ENCODE peak calls at places on chromosome 19, in eight cellular contexts. D is mucosa of descending colon, J is stomach, H is breast epithelium, E is osteocyte, U is nephron progenitor cell, A is GM06990, Y is fibroblast of pulmonary artery. Q is an unnamed sample.

GRCh38 chr19:38425810-38426466 is at the start of gene RASGRP4:
- DNase-seq in Y (no peak), U (peak), E (no peak), D (peak), H (no peak), A (peak), J (no peak), Q (peak)

GRCh38 chr19:14006766-14007562 is 844 bp upstream of the RFX1 start:
- DNase-seq in U (peak), E (peak), D (no peak), J (no peak), Y (no peak), A (no peak), H (no peak), Q (no peak)

GRCh38 chr19:29992233-29992867 is 50.3 kb downstream of the URI1 start:
- DNase-seq in A (no peak), U (no peak), J (no peak), H (no peak), E (no peak), Y (no peak), D (no peak), Q (no peak)

GRCh38 chr19:45515081-45515624 is 7.9 kb downstream of the VASP start:
- DNase-seq in E (no peak), H (no peak), Y (no peak), J (no peak), D (peak), A (peak), U (no peak), Q (peak)

GRCh38 chr19:33392341-33393285 is 19.1 kb downstream of the CEBPG start:
- DNase-seq in J (peak), D (peak), U (no peak), H (no peak), E (no peak), Y (no peak), A (no peak), Q (peak)

GRCh38 chr19:35171730-35172129 is 17.2 kb downstream of the FXYD5 start:
- DNase-seq in D (no peak), J (no peak), A (no peak), H (no peak), Y (no peak), U (no peak), E (peak), Q (no peak)

GRCh38 chr19:58097783-58098681 is at the start of gene ZSCAN18:
- DNase-seq in A (peak), J (peak), D (peak), U (peak), Y (peak), H (peak), E (peak), Q (peak)

GRCh38 chr19:52991484-52991883 is 22.2 kb upstream of the ERVV-1 start:
- DNase-seq in U (no peak), J (no peak), Y (peak), E (no peak), D (no peak), A (no peak), H (no peak), Q (no peak)

GRCh38 chr19:5621945-5622464 is 571 bp downstream of the SAFB2 start:
- DNase-seq in D (peak), U (peak), H (peak), Y (no peak), A (no peak), E (no peak), J (no peak), Q (no peak)

DNA sequence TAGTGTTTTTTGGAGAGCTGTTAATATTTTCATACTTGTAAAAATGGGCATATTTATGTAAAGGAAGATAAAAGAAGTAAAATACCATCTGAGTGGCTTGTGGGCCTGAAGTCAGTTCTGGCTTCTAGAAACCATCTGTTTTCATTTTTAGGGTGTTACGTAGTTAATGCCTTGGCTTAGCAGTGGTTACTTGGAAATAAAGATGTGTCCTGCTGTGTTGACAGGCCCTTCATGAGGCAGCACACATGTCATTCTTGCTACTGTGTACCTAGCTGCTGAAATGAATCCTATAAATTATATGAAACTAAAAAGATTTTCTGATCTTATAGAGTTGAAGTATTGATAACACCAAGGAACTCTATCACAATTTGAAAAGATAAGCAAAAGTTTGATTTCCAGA is 16.0 kb downstream of the ILF3 start:
- DNase-seq in J (no peak), E (no peak), A (no peak), H (no peak), U (no peak), D (no peak), Y (no peak), Q (no peak)
- TF ChIP-seq CTCF in J (no peak), E (no peak), A (no peak), H (no peak), U (no peak), D (no peak), Y (no peak), Q (no peak)

GRCh38 chr19:17484520-17485180 is 14.3 kb downstream of the SLC27A1 start:
- DNase-seq in E (no peak), Y (no peak), J (no peak), U (no peak), H (no peak), D (no peak), A (no peak), Q (no peak)

GRCh38 chr19:17486545-17486944 is 16.2 kb downstream of the SLC27A1 start:
- DNase-seq in D (no peak), E (no peak), J (no peak), U (no peak), Y (no peak), A (no peak), H (no peak), Q (no peak)

GRCh38 chr19:17483605-17484002 is 13.3 kb downstream of the SLC27A1 start:
- DNase-seq in A (no peak), U (no peak), E (no peak), D (no peak), Y (no peak), J (no peak), H (no peak), Q (no peak)

GRCh38 chr19:17481986-17482385 is 11.7 kb downstream of the SLC27A1 start:
- DNase-seq in A (no peak), D (no peak), H (no peak), E (no peak), U (no peak), Y (no peak), J (no peak), Q (no peak)

DNA sequence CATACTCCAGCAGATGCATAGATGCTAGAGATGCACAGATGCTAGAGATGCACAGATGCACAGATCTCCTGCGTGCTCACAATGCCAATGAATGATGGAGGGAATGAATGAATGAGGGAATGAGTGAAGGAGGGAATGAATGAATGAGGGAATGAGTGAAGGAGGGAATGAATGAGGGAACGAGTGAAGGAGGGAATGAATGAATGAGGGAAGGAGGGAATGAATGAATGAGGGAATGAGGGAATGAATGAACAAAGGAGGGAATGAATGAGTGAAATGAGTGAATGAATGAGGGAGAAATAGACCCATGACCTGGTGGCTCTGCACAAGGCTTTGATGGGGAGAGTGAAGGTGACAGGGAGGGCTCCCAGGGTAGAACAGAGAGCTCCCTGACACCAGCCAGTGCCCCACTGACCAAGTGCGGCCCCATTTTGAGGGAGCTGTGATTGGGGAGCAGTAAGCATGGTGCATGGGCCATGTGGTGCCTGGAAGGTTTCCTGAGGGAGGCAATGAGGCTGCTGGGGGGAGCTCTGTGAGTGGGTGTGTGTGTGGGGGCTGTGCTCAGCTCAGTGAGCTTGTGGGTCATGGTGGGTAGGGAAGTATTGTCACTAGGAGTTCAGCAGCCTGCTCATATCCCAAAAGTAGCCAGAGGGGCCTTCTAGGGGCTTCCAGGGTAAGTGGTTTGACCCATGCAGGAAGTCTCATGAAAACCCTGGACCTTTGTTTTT is 12.7 kb downstream of the SLC27A1 start:
- DNase-seq in Y (no peak), H (no peak), E (no peak), U (no peak), A (no peak), J (no peak), D (no peak), Q (no peak)
- TF ChIP-seq CTCF in Y (no peak), H (no peak), E (no peak), U (no peak), A (no peak), J (no peak), D (no peak), Q (no peak)

DNA sequence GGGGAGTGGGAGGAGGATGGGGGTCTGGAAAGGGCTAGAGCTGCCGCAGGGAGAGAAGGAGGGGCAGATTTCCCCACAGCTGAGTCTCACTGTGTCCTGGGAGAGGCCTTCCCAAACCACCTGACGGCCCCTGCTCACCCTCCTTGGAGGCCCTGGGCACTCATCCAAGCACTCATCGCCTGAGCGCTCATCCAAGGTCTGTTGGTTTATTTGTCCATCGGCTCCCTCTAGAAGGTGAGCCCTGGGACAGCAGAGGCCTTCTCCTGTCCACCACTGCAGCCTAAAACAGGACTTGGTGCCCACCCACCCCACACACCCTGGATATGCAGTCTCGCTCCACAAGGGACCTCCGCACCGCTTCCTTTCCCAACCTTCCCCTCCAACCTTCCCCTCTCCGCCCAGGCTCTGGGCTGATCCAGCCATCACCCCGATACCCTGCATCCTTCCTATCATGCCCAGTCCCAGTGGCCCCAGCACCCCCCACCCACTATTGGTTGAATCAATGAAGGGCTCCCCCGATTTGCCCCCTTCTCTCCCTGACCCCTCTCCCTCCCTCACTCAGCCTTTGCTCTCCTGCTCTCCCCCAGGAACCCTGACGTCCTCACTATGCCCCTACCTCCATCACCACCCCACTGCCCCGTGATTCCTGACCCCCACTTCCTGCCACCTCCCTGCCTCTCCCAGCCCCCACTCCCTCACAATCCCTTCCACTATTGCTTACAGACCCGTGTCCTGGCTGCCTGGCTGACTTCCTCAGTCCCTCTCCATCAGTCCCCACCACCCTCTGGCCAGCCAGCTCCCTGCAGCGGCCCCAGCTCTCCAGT is 1.6 kb downstream of the UBXN6 start:
- DNase-seq in J (no peak), H (no peak), A (no peak), Y (peak), D (no peak), E (no peak), U (peak), Q (no peak)
- TF ChIP-seq CTCF in J (no peak), H (no peak), A (no peak), Y (no peak), D (no peak), E (no peak), U (no peak), Q (no peak)

GRCh38 chr19:588093-588742 is 1.5 kb upstream of the HCN2 start:
- DNase-seq in A (peak), J (peak), H (peak), D (peak), U (peak), E (peak), Y (peak), Q (no peak)
- TF ChIP-seq CTCF in A (peak), J (peak), H (no peak), D (peak), U (peak), E (peak), Y (peak), Q (peak)

GRCh38 chr19:18321729-18322091 is 1.2 kb downstream of the LSM4 start:
- DNase-seq in A (no peak), Y (peak), E (no peak), D (no peak), U (no peak), H (no peak), J (no peak), Q (no peak)

GRCh38 chr19:18320865-18321728 is 1.8 kb downstream of the LSM4 start:
- DNase-seq in E (no peak), A (no peak), Y (no peak), H (no peak), J (peak), U (no peak), D (peak), Q (no peak)

GRCh38 chr19:18322318-18322758 is 538 bp downstream of the LSM4 start:
- DNase-seq in H (no peak), Y (peak), E (no peak), D (peak), J (peak), U (peak), A (no peak), Q (peak)

GRCh38 chr19:18319591-18320135 is 3.2 kb downstream of the LSM4 start:
- DNase-seq in E (no peak), U (no peak), J (peak), H (no peak), Y (no peak), D (peak), A (no peak), Q (peak)

GRCh38 chr19:18322759-18323460 is at the start of gene LSM4:
- DNase-seq in J (peak), U (peak), H (peak), D (peak), A (peak), E (peak), Y (peak), Q (peak)
- TF ChIP-seq CTCF in J (peak), U (no peak), H (no peak), D (peak), A (peak), E (no peak), Y (peak), Q (no peak)